ENCODE peak calls at places on chromosomes 12 and 14, in ten cellular contexts. X is body of pancreas, Z is ovary, W is A549, D is spleen, B is tibial artery, I is gastrocnemius medialis, E is lung, N is left lung, G is IMR-90. Q is an unnamed sample.

GRCh38 chr12:95838125-95838524 is 20.6 kb upstream of the SNRPF start:
- DNase-seq in G (peak; percentile 72), W (peak; percentile 90), X (no peak), Z (peak; percentile 27), D (no peak), B (no peak), E (peak; percentile 65), N (peak; percentile 52), I (no peak), Q (no peak)

GRCh38 chr12:78835493-78835892 is 29.1 kb upstream of the SYT1 start:
- DNase-seq in I (no peak), Z (no peak), B (no peak), X (no peak), W (no peak), D (no peak), N (no peak), G (no peak), E (no peak), Q (no peak)

GRCh38 chr12:57887631-57888406 is 41.3 kb upstream of the CTDSP2 start:
- DNase-seq in I (no peak), W (no peak), Z (no peak), B (peak; percentile 92), D (no peak), X (no peak), E (peak; percentile 33), G (peak; percentile 55), N (no peak), Q (peak; percentile 90)

GRCh38 chr14:105151838-105152793 is 16.5 kb downstream of the JAG2 start:
- DNase-seq in Z (no peak), G (no peak), B (no peak), I (peak; percentile 86), N (no peak), W (no peak), D (peak; percentile 73), E (no peak), X (no peak), Q (no peak)

GRCh38 chr12:123987022-123987421 is 14.0 kb downstream of the ZNF664 start:
- DNase-seq in W (no peak), G (no peak), B (no peak), N (no peak), E (no peak), D (no peak), X (no peak), Z (no peak), I (no peak), Q (no peak)

GRCh38 chr12:112676526-112676925 is 115.0 kb upstream of the RPH3A start:
- DNase-seq in E (no peak), X (no peak), N (no peak), Z (no peak), I (no peak), B (no peak), D (no peak), W (no peak), G (no peak), Q (no peak)

GRCh38 chr12:82705774-82706173 is 19.1 kb downstream of the TMTC2 start:
- DNase-seq in G (no peak), N (peak; percentile 43), E (no peak), I (no peak), X (no peak), B (no peak), Z (no peak), D (no peak), W (no peak), Q (no peak)

GRCh38 chr14:100653409-100653808 is 66.2 kb upstream of the BEGAIN start:
- DNase-seq in W (no peak), X (no peak), N (no peak), D (no peak), G (no peak), E (no peak), I (no peak), B (no peak), Z (no peak), Q (no peak)

GRCh38 chr14:103260629-103261124 is 73.4 kb upstream of the EIF5 start:
- DNase-seq in I (peak; percentile 24), X (peak; percentile 62), D (no peak), B (peak; percentile 72), G (peak; percentile 63), N (no peak), W (peak; percentile 51), E (peak; percentile 42), Z (peak; percentile 48), Q (no peak)

GRCh38 chr14:36383674-36384421 is 63.4 kb upstream of the MBIP start:
- DNase-seq in W (no peak), B (peak; percentile 91), N (peak; percentile 67), D (no peak), I (peak; percentile 82), X (no peak), E (peak; percentile 70), G (no peak), Z (no peak), Q (peak; percentile 81)

GRCh38 chr12:95548056-95548538 is 3.2 kb downstream of the USP44 start:
- DNase-seq in G (no peak), N (peak; percentile 38), D (peak; percentile 83), X (peak; percentile 48), W (no peak), I (no peak), E (peak; percentile 30), B (no peak), Z (peak; percentile 37), Q (peak; percentile 76)

GRCh38 chr12:7110661-7111060 is 1.6 kb upstream of the C1RL start:
- DNase-seq in W (no peak), E (no peak), G (no peak), I (no peak), X (no peak), B (peak; percentile 47), N (peak; percentile 28), Z (no peak), D (no peak), Q (no peak)

GRCh38 chr12:52643233-52644077 is 8.6 kb downstream of the KRT2 start:
- DNase-seq in W (no peak), G (no peak), I (no peak), X (no peak), N (no peak), B (peak; percentile 40), Z (no peak), D (no peak), E (no peak), Q (peak; percentile 60)

GRCh38 chr12:75481774-75482173 is 1.2 kb downstream of the GLIPR1 start:
- DNase-seq in E (no peak), W (no peak), X (no peak), G (peak; percentile 79), I (no peak), D (no peak), N (no peak), B (no peak), Z (no peak), Q (no peak)

GRCh38 chr12:124222368-124223245 is 72.3 kb upstream of the RFLNA start:
- DNase-seq in E (no peak), B (no peak), X (no peak), G (no peak), W (no peak), D (no peak), N (no peak), I (no peak), Z (no peak), Q (no peak)

GRCh38 chr12:50925342-50925651 is 27.0 kb upstream of the HIGD1C start:
- DNase-seq in N (no peak), Z (peak; percentile 23), D (peak; percentile 75), I (no peak), G (no peak), E (no peak), X (peak; percentile 22), W (no peak), B (peak; percentile 67), Q (no peak)
- H3K27ac ChIP-seq in N (peak overlapping the region; percentile 89), Z (peak overlapping the region; percentile 29), D (peak overlapping the region; percentile 93), I (peak overlapping the region; percentile 86), G (no peak overlapping the region), E (peak overlapping the region; percentile 88), X (peak overlapping the region; percentile 84), W (no peak overlapping the region), B (peak overlapping the region; percentile 81), Q (peak overlapping the region; percentile 92)

DNA sequence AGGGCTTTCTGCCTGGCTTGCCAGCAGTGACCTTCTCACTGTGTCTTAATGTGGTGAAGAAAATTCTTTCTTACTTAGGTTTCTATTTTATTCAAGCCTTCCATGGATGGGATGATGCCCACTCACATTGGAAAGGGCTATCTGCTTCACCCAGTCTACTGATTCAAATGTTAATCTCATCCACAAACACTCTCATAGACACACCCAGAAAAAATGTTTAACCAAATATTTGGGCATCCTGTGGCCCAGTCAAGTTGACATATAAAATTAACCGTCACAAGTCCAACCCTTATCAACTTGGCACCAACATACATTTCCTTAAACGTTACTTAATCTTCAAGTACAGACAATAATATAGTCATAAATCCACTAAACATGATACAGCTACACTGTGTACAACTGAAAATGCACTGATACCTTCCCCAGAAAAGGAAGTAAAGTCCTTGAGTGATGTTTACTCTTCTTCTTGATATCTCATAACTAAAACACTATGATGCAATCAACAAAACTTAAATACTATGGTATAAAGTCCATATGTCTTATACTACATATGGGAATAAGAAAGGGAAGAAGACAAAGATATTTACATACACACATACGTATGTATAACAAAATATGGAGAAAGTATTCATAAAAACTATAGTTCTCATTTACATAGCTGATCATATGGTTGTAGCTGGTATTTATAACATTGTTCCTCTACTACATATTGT is 394.7 kb upstream of the NOVA1 start:
- DNase-seq in B (no peak), X (no peak), W (peak; percentile 48), I (no peak), N (no peak), E (no peak), G (no peak), Z (no peak), D (no peak), Q (no peak)
- H3K4me3 ChIP-seq in B (no peak overlapping the region), X (no peak overlapping the region), W (no peak overlapping the region), I (no peak overlapping the region), N (no peak overlapping the region), E (no peak overlapping the region), G (no peak overlapping the region), Z (no peak overlapping the region), D (no peak overlapping the region), Q (no peak overlapping the region)

DNA sequence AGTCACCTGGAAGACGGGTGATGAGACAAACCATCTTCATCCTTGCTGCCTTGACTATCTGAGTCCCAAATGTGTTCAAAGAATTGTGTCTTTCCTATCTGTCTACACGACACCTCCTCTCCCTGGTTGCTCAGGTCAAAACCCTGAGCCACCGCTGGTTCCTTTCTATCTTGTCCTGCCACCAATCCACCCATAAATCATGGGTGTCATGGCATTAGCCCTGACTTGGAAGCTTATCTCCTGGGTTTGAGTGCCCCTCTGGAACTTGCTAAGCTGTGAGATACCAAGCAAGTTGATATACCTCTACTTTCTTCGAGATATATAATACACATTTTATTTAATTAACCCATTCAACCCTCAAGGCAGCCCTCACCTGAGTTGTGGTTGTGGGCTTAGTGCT is 57.9 kb downstream of the ASCL4 start:
- DNase-seq in B (no peak), N (no peak), D (no peak), X (no peak), W (no peak), E (peak; percentile 15), G (no peak), Z (no peak), I (no peak), Q (no peak)
- TF ChIP-seq CTCF in B (no peak), N (no peak), D (no peak), X (no peak), W (no peak), E (no peak), G (no peak), Z (no peak), I (no peak), Q (no peak)

DNA sequence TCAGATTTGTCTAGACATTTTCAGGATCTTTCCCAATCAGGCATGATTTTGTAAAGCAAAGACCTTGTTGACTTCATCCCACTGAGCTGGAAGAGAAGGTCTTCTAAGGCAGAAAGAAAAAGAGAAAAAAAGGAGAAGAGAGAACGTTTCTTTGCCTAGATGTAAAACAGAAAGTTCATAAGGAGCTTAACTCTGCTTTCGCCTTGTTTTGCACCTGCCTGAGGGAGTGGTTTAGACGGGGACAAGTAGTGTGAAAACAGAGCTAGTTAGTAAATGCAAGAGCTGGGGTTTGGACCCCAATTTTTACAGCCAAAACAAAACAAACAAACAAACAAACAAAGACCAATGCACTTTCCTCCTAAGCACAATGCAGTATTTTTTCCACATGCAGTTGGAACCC is 273.1 kb downstream of the ZFP36L1 start:
- DNase-seq in B (no peak), N (no peak), X (no peak), W (no peak), D (no peak), Z (no peak), E (no peak), I (no peak), G (no peak), Q (no peak)
- H3K27ac ChIP-seq in B (peak overlapping the region; percentile 29), N (peak overlapping the region; percentile 65), X (peak overlapping the region; percentile 96), W (peak overlapping the region; percentile 46), D (peak overlapping the region; percentile 19), Z (peak overlapping the region; percentile 74), E (peak overlapping the region; percentile 41), I (no peak overlapping the region), G (no peak overlapping the region), Q (peak overlapping the region; percentile 79)